ENCODE peak calls at places on chromosome 13, in five cellular contexts. M is sigmoid colon, W is psoas muscle, N is GM23338, U is uterus. P is an unnamed sample. For H3K4me1 and H3K27me3, the result is how much of the 10 kb centered on the place peaks cover.

GRCh38 chr13:45068036-45069001 is 52.0 kb upstream of the GTF2F2 start:
- DNase-seq in M (no peak), W (no peak), N (no peak), U (no peak), P (no peak)

GRCh38 chr13:30107536-30108136 is 199.7 kb downstream of the KATNAL1 start:
- DNase-seq in M (no peak), W (no peak), N (no peak), U (no peak), P (no peak)

GRCh38 chr13:22336460-22336859 is 665.6 kb downstream of the FGF9 start:
- DNase-seq in M (no peak), W (no peak), N (no peak), U (no peak), P (no peak)

GRCh38 chr13:26053418-26053980 is 1.7 kb upstream of the SHISA2 start:
- DNase-seq in M (no peak), W (no peak), N (no peak), U (no peak), P (no peak)

GRCh38 chr13:23159205-23159586 is 21.6 kb upstream of the SGCG start:
- DNase-seq in M (no peak), W (peak), N (peak), U (no peak), P (no peak)

GRCh38 chr13:71867101-71867814 is at the start of gene DACH1:
- DNase-seq in M (no peak), W (peak), N (peak), U (peak), P (peak)

GRCh38 chr13:71303144-71303543 is 563.9 kb downstream of the DACH1 start:
- DNase-seq in M (no peak), W (no peak), N (peak), U (no peak), P (no peak)

GRCh38 chr13:31029129-31029528 is 96.7 kb downstream of the TEX26 start:
- DNase-seq in M (no peak), W (no peak), N (no peak), U (no peak), P (no peak)

GRCh38 chr13:101331731-101332130 is 84.6 kb downstream of the NALCN start:
- DNase-seq in M (no peak), W (no peak), N (no peak), U (no peak), P (no peak)

GRCh38 chr13:86760620-86761019 is 910.6 kb upstream of the SLITRK5 start:
- DNase-seq in M (no peak), W (no peak), N (no peak), U (no peak), P (no peak)

GRCh38 chr13:53013113-53013512 is 15.5 kb upstream of the OLFM4 start:
- DNase-seq in M (no peak), W (no peak), N (no peak), U (no peak), P (no peak)

GRCh38 chr13:33997574-33997973 is 179.6 kb downstream of the RFC3 start:
- DNase-seq in M (no peak), W (no peak), N (no peak), U (no peak), P (no peak)

GRCh38 chr13:52779028-52779612 is 39.5 kb upstream of the CNMD start:
- DNase-seq in M (no peak), W (no peak), N (peak), U (no peak), P (no peak)

GRCh38 chr13:94427313-94427712 is 52.2 kb downstream of the DCT start:
- DNase-seq in M (no peak), W (no peak), N (no peak), U (no peak), P (no peak)

GRCh38 chr13:110511509-110512181 is 49.9 kb downstream of the RAB20 start:
- DNase-seq in M (peak), W (no peak), N (peak), U (no peak), P (no peak)

GRCh38 chr13:106230450-106230849 is 305.0 kb downstream of the EFNB2 start:
- DNase-seq in M (no peak), W (no peak), N (no peak), U (no peak), P (no peak)

GRCh38 chr13:62887046-62887445 is 1471.4 kb upstream of the PCDH20 start:
- DNase-seq in M (no peak), W (no peak), N (no peak), U (no peak), P (no peak)

GRCh38 chr13:44969858-44970484 is 19.3 kb downstream of the NUFIP1 start:
- DNase-seq in M (no peak), W (no peak), N (peak), U (no peak), P (no peak)

GRCh38 chr13:113853518-113854237 is 10.2 kb downstream of the GAS6 start:
- DNase-seq in M (no peak), W (peak), N (no peak), U (peak), P (no peak)

GRCh38 chr13:30805603-30806011 is 70.3 kb downstream of the ALOX5AP start:
- DNase-seq in M (peak), W (no peak), N (peak), U (no peak), P (no peak)

GRCh38 chr13:32639502-32640105 is 53.4 kb downstream of the PDS5B start:
- DNase-seq in M (peak), W (peak), N (peak), U (peak), P (no peak)

GRCh38 chr13:74210693-74211393 is 76.6 kb upstream of the KLF12 start:
- DNase-seq in M (no peak), W (no peak), N (no peak), U (no peak), P (no peak)

GRCh38 chr13:79281335-79281734 is 124.7 kb downstream of the RBM26 start:
- DNase-seq in M (no peak), W (no peak), N (peak), U (no peak), P (no peak)

GRCh38 chr13:64912141-64912540 is 2318.0 kb downstream of the PCDH9 start:
- DNase-seq in M (no peak), W (no peak), N (no peak), U (no peak), P (no peak)

GRCh38 chr13:52599853-52600603 is 42.2 kb upstream of the HNRNPA1L2 start:
- DNase-seq in M (no peak), W (peak), N (peak), U (peak), P (no peak)

GRCh38 chr13:66765559-66765958 is 464.6 kb downstream of the PCDH9 start:
- DNase-seq in M (no peak), W (no peak), N (no peak), U (no peak), P (no peak)

GRCh38 chr13:40979232-40979631 is 39.9 kb downstream of the ELF1 start:
- DNase-seq in M (no peak), W (no peak), N (no peak), U (no peak), P (no peak)

GRCh38 chr13:98484289-98485219 is 92.4 kb downstream of the STK24 start:
- DNase-seq in M (peak), W (peak), N (peak), U (peak), P (peak)

GRCh38 chr13:98129059-98129741 is 13.7 kb upstream of the FARP1 start:
- DNase-seq in M (no peak), W (no peak), N (no peak), U (no peak), P (no peak)

GRCh38 chr13:25372275-25373081 is 704 bp downstream of the ATP8A2 start:
- DNase-seq in M (no peak), W (no peak), N (peak), U (no peak), P (no peak)

GRCh38 chr13:96089749-96090239 is at the start of gene HS6ST3:
- DNase-seq in M (no peak), W (peak), N (peak), U (peak), P (no peak)

GRCh38 chr13:104782741-104783140 is 1716.5 kb upstream of the SLC10A2 start:
- DNase-seq in M (no peak), W (no peak), N (no peak), U (no peak), P (no peak)

GRCh38 chr13:103044054-103044453 is 22.2 kb downstream of the SLC10A2 start:
- DNase-seq in M (no peak), W (no peak), N (no peak), U (no peak), P (no peak)

DNA sequence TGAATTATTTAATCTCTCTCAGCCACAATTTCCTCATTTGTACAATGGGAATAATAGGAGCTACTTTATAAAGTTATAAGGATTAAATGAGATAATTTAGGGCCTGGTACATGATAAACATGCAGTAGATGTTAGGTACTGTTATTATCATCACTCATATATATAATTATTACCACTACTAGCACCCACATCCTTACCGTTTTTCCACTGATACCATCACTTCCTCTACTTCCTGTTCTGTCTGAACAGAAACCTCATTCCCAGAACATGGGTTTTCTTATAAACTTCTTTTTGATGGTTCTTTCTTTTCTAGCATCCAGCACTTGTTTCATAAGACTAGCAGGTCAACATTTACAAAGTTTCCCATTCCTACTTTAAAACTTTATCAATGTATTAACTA is 6.3 kb downstream of the CDADC1 start:
- DNase-seq in M (no peak), W (no peak), N (no peak), U (no peak), P (no peak)
- H3K4me1 ChIP-seq in M (under half), W (under half), N (under half), U (under half), P (under half)

GRCh38 chr13:38702609-38703008 is 15.7 kb downstream of the FREM2 start:
- DNase-seq in M (no peak), W (no peak), N (no peak), U (no peak), P (no peak)
- H3K27me3 ChIP-seq in M (under half), W (under half), N (under half), U (under half), P (under half)

DNA sequence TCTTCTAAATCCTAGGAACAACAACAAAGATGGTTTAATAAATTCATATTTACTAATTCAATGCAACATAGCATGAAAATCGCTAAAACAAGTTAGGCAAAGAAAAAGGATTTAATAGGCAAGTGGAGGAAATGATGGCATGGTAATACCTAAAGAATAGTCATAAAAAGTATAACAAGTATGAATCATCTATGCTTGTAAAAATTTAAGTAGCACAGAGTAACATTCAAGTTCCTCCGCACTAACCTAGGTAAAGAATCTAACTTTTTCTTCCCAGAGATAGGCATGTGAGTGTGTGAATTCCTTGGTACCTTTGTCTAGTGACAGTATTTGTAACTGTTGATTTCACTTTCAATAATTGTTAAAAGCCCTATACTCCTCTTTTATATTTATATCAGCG is 42.6 kb downstream of the RCBTB2 start:
- DNase-seq in M (no peak), W (no peak), N (no peak), U (no peak), P (no peak)
- H3K27ac ChIP-seq in M (no peak), W (no peak), N (no peak), U (no peak), P (no peak)

GRCh38 chr13:46521486-46521885 is 31.5 kb upstream of the LRCH1 start:
- DNase-seq in M (no peak), W (no peak), N (no peak), U (no peak), P (no peak)
- H3K4me1 ChIP-seq in M (under half), W (under half), N (under half), U (under half), P (under half)

GRCh38 chr13:28497143-28497876 is 2.4 kb upstream of the FLT1 start:
- DNase-seq in M (no peak), W (no peak), N (no peak), U (no peak), P (no peak)
- H3K27me3 ChIP-seq in M (under half), W (under half), N (under half), U (under half), P (under half)

GRCh38 chr13:35994131-35994966 is 136.8 kb downstream of the DCLK1 start:
- DNase-seq in M (no peak), W (peak), N (no peak), U (peak), P (no peak)
- H3K27ac ChIP-seq in M (no peak), W (peak), N (peak), U (peak), P (peak)